ENCODE peak calls at places on chromosomes 13 and 19, in ten cellular contexts. C, T, Q, P, V, G, R, I, U and H are unnamed samples.

GRCh38 chr19:3621689-3622088 is 4.9 kb downstream of the CACTIN start:
- DNase-seq in U (no peak), P (no peak), I (no peak), V (no peak), R (no peak), T (no peak), C (no peak), Q (no peak), G (no peak), H (no peak)

GRCh38 chr13:50912851-50913250 is 3.3 kb downstream of the RNASEH2B start:
- DNase-seq in V (no peak), U (no peak), P (no peak), C (no peak), I (no peak), Q (no peak), G (no peak), R (no peak), T (no peak), H (no peak)

GRCh38 chr19:42135836-42136235 is 3.6 kb upstream of the POU2F2 start:
- DNase-seq in R (no peak), I (no peak), P (no peak), T (no peak), C (no peak), V (no peak), U (no peak), Q (no peak), G (no peak), H (no peak)

GRCh38 chr13:34816118-34816517 is 126.0 kb upstream of the NBEA start:
- DNase-seq in G (no peak), I (no peak), V (no peak), T (no peak), R (no peak), C (no peak), Q (no peak), P (no peak), U (no peak), H (no peak)

GRCh38 chr13:30334663-30335386 is 27.5 kb upstream of the KATNAL1 start:
- DNase-seq in R (no peak), Q (no peak), U (no peak), C (peak), T (peak), G (no peak), P (peak), I (no peak), V (no peak), H (no peak)

GRCh38 chr19:35704218-35704617 is at the start of gene ZBTB32:
- DNase-seq in P (peak), C (no peak), T (peak), R (peak), I (no peak), U (no peak), V (no peak), G (no peak), Q (no peak), H (no peak)

GRCh38 chr13:21106089-21106488 is 44.7 kb upstream of the LATS2 start:
- DNase-seq in Q (no peak), U (no peak), T (no peak), P (no peak), I (no peak), C (no peak), R (no peak), V (no peak), G (no peak), H (no peak)

GRCh38 chr13:26964278-26965057 is 203.9 kb upstream of the GPR12 start:
- DNase-seq in P (no peak), T (no peak), I (no peak), C (no peak), R (no peak), V (peak), Q (no peak), G (no peak), U (no peak), H (no peak)

GRCh38 chr19:10317045-10317856 is 1.4 kb upstream of the FDX2 start:
- DNase-seq in G (no peak), R (no peak), Q (no peak), I (no peak), C (no peak), P (no peak), T (no peak), V (no peak), U (no peak), H (no peak)

GRCh38 chr13:94261163-94261562 is 218.3 kb downstream of the DCT start:
- DNase-seq in Q (no peak), P (no peak), R (no peak), U (no peak), T (no peak), I (no peak), C (no peak), G (no peak), V (no peak), H (no peak)

GRCh38 chr13:50539791-50540530 is 303.5 kb downstream of the DLEU7 start:
- DNase-seq in I (no peak), U (no peak), R (no peak), V (no peak), G (no peak), Q (no peak), C (no peak), T (no peak), P (no peak), H (no peak)

GRCh38 chr13:100409132-100409531 is 179.5 kb downstream of the GGACT start:
- DNase-seq in P (no peak), I (no peak), C (no peak), T (no peak), Q (no peak), V (no peak), R (no peak), G (no peak), U (no peak), H (no peak)

GRCh38 chr13:92657565-92657964 is 569.0 kb upstream of the GPC6 start:
- DNase-seq in C (no peak), U (no peak), T (no peak), P (no peak), I (no peak), Q (no peak), G (no peak), V (no peak), R (no peak), H (no peak)

GRCh38 chr13:41668130-41668757 is 210.9 kb downstream of the RGCC start:
- DNase-seq in V (peak), Q (no peak), T (peak), U (peak), I (no peak), C (peak), G (peak), R (peak), P (no peak), H (peak)

GRCh38 chr13:93752506-93752905 is 525.9 kb downstream of the GPC6 start:
- DNase-seq in C (no peak), G (no peak), P (no peak), T (no peak), Q (no peak), U (no peak), V (no peak), R (no peak), I (no peak), H (no peak)

GRCh38 chr19:33422369-33423180 is 49.1 kb downstream of the CEBPG start:
- DNase-seq in T (no peak), G (no peak), I (no peak), C (no peak), U (no peak), V (no peak), R (no peak), Q (no peak), P (no peak), H (no peak)

GRCh38 chr13:22757530-22758120 is 423.2 kb upstream of the SGCG start:
- DNase-seq in P (no peak), I (no peak), T (no peak), G (no peak), C (no peak), R (no peak), V (no peak), Q (no peak), U (no peak), H (no peak)

GRCh38 chr13:109938255-109938936 is 152.0 kb upstream of the IRS2 start:
- DNase-seq in I (no peak), G (no peak), C (no peak), R (no peak), U (peak), V (no peak), T (no peak), P (no peak), Q (no peak), H (no peak)

GRCh38 chr13:92590503-92590908 is 636.1 kb upstream of the GPC6 start:
- DNase-seq in V (no peak), U (no peak), C (no peak), I (no peak), Q (no peak), P (no peak), R (no peak), T (no peak), G (no peak), H (no peak)

GRCh38 chr13:65540064-65540635 is 1690.0 kb downstream of the PCDH9 start:
- DNase-seq in I (no peak), R (no peak), G (no peak), T (no peak), V (no peak), U (no peak), Q (no peak), P (no peak), C (no peak), H (no peak)

GRCh38 chr19:3361384-3362216 is 4.8 kb upstream of the NFIC start:
- DNase-seq in P (no peak), V (no peak), G (no peak), R (no peak), Q (no peak), T (no peak), I (no peak), C (no peak), U (no peak), H (no peak)

GRCh38 chr19:3580156-3580955 is 4.9 kb upstream of the GIPC3 start:
- DNase-seq in C (no peak), P (no peak), T (no peak), G (no peak), U (no peak), R (no peak), I (no peak), V (no peak), Q (no peak), H (no peak)

GRCh38 chr19:15251749-15252397 is 19.6 kb upstream of the EPHX3 start:
- DNase-seq in V (no peak), Q (no peak), I (peak), C (peak), G (peak), R (peak), T (peak), U (peak), P (peak), H (peak)

GRCh38 chr13:23268441-23268840 is 87.7 kb downstream of the SGCG start:
- DNase-seq in V (no peak), C (no peak), R (no peak), P (no peak), T (no peak), Q (no peak), G (no peak), U (no peak), I (no peak), H (no peak)

GRCh38 chr13:65461590-65461989 is 1768.5 kb downstream of the PCDH9 start:
- DNase-seq in C (no peak), G (no peak), I (no peak), V (no peak), U (no peak), P (peak), Q (no peak), T (no peak), R (no peak), H (no peak)

GRCh38 chr19:3458595-3459284 is 21.6 kb downstream of the SMIM24 start:
- DNase-seq in V (no peak), T (peak), U (peak), G (no peak), R (no peak), I (peak), P (no peak), Q (no peak), C (no peak), H (no peak)

GRCh38 chr13:108214511-108215383 is 589 bp downstream of the LIG4 start:
- DNase-seq in U (no peak), V (peak), R (no peak), Q (peak), T (no peak), G (no peak), P (no peak), C (no peak), I (no peak), H (peak)

GRCh38 chr13:40185393-40185792 is 481.0 kb downstream of the FOXO1 start:
- DNase-seq in T (no peak), P (no peak), C (no peak), I (no peak), G (no peak), U (no peak), V (no peak), R (no peak), Q (no peak), H (no peak)

GRCh38 chr19:8518536-8518935 is 4.6 kb upstream of the ZNF414 start:
- DNase-seq in C (no peak), G (no peak), I (no peak), U (no peak), R (no peak), T (no peak), V (no peak), Q (no peak), P (no peak), H (no peak)

GRCh38 chr13:48977973-48978372 is 2.3 kb downstream of the FNDC3A start:
- DNase-seq in V (no peak), Q (no peak), P (no peak), T (no peak), U (no peak), I (no peak), R (no peak), G (no peak), C (no peak), H (no peak)

GRCh38 chr13:70162141-70162540 is 53.9 kb upstream of the KLHL1 start:
- DNase-seq in P (no peak), G (no peak), R (no peak), I (no peak), Q (no peak), C (no peak), T (no peak), U (no peak), V (no peak), H (no peak)

GRCh38 chr13:39676315-39676876 is 20.9 kb downstream of the COG6 start:
- DNase-seq in U (peak), G (no peak), I (no peak), P (no peak), Q (no peak), R (no peak), C (peak), V (no peak), T (no peak), H (no peak)

GRCh38 chr13:110005563-110005962 is 219.2 kb upstream of the IRS2 start:
- DNase-seq in Q (no peak), I (no peak), V (no peak), U (no peak), T (no peak), P (no peak), R (no peak), C (no peak), G (no peak), H (no peak)

GRCh38 chr13:97911311-97912138 is 42.0 kb upstream of the IPO5 start:
- DNase-seq in Q (no peak), C (peak), P (peak), U (no peak), I (no peak), V (no peak), T (peak), R (no peak), G (no peak), H (no peak)

GRCh38 chr19:50330365-50331078 is 1.3 kb upstream of the KCNC3 start:
- DNase-seq in U (peak), C (peak), R (peak), V (peak), P (peak), I (peak), Q (no peak), G (peak), T (peak), H (no peak)

GRCh38 chr19:50332014-50332263 is 2.8 kb upstream of the KCNC3 start:
- DNase-seq in C (no peak), U (no peak), Q (no peak), P (no peak), G (no peak), I (no peak), T (no peak), V (no peak), R (no peak), H (no peak)

GRCh38 chr19:50333235-50333736 is 4.1 kb upstream of the KCNC3 start:
- DNase-seq in U (peak), P (peak), C (peak), V (peak), R (peak), G (peak), Q (peak), T (peak), I (peak), H (peak)

GRCh38 chr19:50332264-50333038 is 3.3 kb upstream of the KCNC3 start:
- DNase-seq in Q (no peak), U (no peak), V (no peak), I (no peak), C (no peak), P (peak), G (no peak), R (no peak), T (no peak), H (no peak)

GRCh38 chr19:50331187-50332013 is 2.2 kb upstream of the KCNC3 start:
- DNase-seq in R (no peak), V (no peak), T (no peak), Q (no peak), P (peak), C (no peak), I (no peak), G (no peak), U (no peak), H (no peak)
- H3K4me3 ChIP-seq in R (peak), V (peak), T (peak), Q (peak), P (peak), C (peak), I (no peak), G (peak), U (peak), H (peak)

GRCh38 chr19:40090256-40091204 is at the start of gene ZNF780A:
- DNase-seq in U (peak), P (peak), V (peak), C (peak), G (peak), R (peak), Q (peak), T (peak), I (peak), H (peak)
- TF ChIP-seq POLR2A in U (peak), P (peak), V (no peak), C (peak), G (no peak), R (peak), Q (no peak), T (peak), I (no peak), H (peak)

DNA sequence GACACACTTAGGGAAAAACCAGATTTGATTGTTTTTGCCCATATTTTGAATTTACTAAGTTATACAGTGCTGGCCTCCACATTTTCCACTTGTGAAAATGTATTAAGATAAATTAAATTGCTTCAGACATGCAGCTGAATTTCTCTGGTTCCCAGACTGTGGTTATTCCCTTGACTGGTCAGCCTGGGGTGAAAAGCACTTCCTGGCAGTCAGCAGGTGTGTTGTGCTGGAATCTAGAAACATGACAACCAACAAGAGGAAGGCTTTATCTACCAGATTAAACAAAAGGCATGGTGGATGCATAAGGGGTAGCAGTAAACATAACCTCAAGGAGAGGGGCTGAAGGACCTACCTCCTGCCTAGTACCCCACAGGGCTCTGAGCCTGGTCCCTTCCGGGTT is 133.2 kb downstream of the LACC1 start:
- DNase-seq in P (no peak), R (no peak), C (no peak), Q (no peak), U (no peak), T (no peak), G (no peak), V (no peak), I (no peak), H (no peak)
- TF ChIP-seq EP300 in P (no peak), R (no peak), C (no peak), Q (no peak), U (no peak), T (no peak), G (no peak), V (no peak), I (no peak), H (no peak)

GRCh38 chr13:106349080-106349841 is 186.2 kb downstream of the EFNB2 start:
- DNase-seq in P (peak), R (peak), V (peak), G (peak), Q (no peak), U (no peak), I (no peak), T (no peak), C (no peak), H (no peak)
- H3K4me3 ChIP-seq in P (peak), R (peak), V (no peak), G (peak), Q (peak), U (peak), I (peak), T (no peak), C (peak), H (peak)

DNA sequence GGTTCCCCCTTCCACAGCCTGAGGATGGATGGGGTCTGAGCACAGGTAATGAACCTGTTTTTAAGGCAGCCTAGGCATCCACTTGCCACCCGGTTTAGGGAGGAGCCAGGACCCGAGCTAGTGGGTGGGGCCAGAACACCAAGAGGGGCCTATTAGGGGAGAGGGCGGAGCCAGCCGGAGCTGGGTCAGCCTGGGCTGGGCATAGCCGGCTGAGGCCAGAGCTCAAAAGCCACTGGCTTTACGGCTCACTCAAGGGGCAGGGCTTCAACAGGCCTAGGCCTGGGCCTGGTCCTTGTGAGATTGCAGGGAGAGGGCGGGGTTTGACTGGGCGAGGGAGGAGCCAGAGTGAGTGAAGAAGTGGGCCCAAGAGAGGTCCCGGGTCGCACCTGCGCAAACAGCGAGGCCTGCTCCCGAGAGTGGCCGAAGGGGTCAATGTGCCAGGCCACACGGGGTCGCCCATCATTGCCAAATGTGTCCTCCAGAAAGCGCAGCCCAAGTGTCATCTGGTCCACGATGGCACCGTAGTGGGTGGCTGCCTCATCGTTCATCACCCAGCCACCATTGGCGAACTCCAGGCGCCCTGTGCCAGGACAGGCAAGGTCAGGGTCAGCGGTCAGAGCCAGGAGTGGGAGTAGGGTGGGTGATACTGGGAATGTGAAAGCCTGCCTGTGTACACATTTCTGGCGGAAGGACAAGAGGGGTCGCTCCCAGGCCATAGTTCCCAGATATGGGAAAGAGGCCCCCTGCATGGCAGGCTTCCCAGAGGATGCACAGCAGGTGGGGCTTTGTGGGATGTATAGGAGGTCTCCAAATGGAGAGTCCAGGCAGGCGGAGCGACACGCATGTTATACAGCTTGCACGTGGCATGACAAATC is 1.9 kb downstream of the MAN2B1 start:
- DNase-seq in I (no peak), R (no peak), C (no peak), G (no peak), T (peak), P (peak), Q (peak), U (no peak), V (no peak), H (no peak)
- TF ChIP-seq POLR2A in I (no peak), R (no peak), C (no peak), G (no peak), T (no peak), P (no peak), Q (no peak), U (no peak), V (no peak), H (no peak)

GRCh38 chr13:113784645-113785024 is 25.6 kb downstream of the TMEM255B start:
- DNase-seq in P (no peak), R (no peak), T (no peak), I (no peak), G (no peak), Q (no peak), V (no peak), C (no peak), U (no peak), H (no peak)

GRCh38 chr13:113786262-113786841 is 27.3 kb downstream of the TMEM255B start:
- DNase-seq in I (no peak), P (no peak), Q (no peak), V (no peak), G (peak), U (no peak), T (no peak), R (no peak), C (no peak), H (no peak)

GRCh38 chr13:113783482-113783881 is 24.5 kb downstream of the TMEM255B start:
- DNase-seq in I (no peak), C (no peak), Q (no peak), V (no peak), G (no peak), P (no peak), U (no peak), R (no peak), T (no peak), H (no peak)

GRCh38 chr13:113783966-113784644 is 25.1 kb downstream of the TMEM255B start:
- DNase-seq in P (no peak), G (no peak), R (no peak), Q (no peak), T (no peak), C (no peak), U (no peak), I (peak), V (no peak), H (no peak)

GRCh38 chr13:113785051-113786010 is 26.3 kb downstream of the TMEM255B start:
- DNase-seq in U (no peak), R (no peak), I (peak), T (no peak), Q (no peak), P (no peak), G (no peak), C (no peak), V (no peak), H (no peak)
- TF ChIP-seq EP300 in U (no peak), R (no peak), I (no peak), T (no peak), Q (no peak), P (no peak), G (no peak), C (no peak), V (no peak), H (no peak)

GRCh38 chr19:14112051-14112808 is 5.3 kb downstream of the PRKACA start:
- DNase-seq in U (no peak), T (no peak), C (no peak), R (no peak), V (no peak), P (no peak), G (no peak), I (peak), Q (peak), H (no peak)
- H3K4me3 ChIP-seq in U (peak), T (no peak), C (no peak), R (peak), V (no peak), P (no peak), G (no peak), I (peak), Q (peak), H (peak)